ENCODE peak calls at places on chromosomes 16 and 17, in seven cellular contexts. One of them, this sample, is unnamed.

GRCh38 chr16:69325784-69326171 is 4.6 kb downstream of the PDF start:
- DNase-seq in tibial artery: no peak
- DNase-seq in ACHN: no peak
- DNase-seq in iPS-NIHi11: no peak
- DNase-seq in NCI-H2081: no peak
- DNase-seq in NCI-H1092 treated with DMSO at 0.1 percent for 48 hours: no peak
- DNase-seq in cardiac septum: no peak
- DNase-seq in this sample: no peak

GRCh38 chr16:2825049-2825742 is 4.9 kb upstream of the ZG16B start:
- DNase-seq in cardiac septum: peak
- DNase-seq in iPS-NIHi11: no peak
- DNase-seq in NCI-H2081: no peak
- DNase-seq in tibial artery: peak
- DNase-seq in ACHN: no peak
- DNase-seq in NCI-H1092 treated with DMSO at 0.1 percent for 48 hours: no peak
- DNase-seq in this sample: peak

GRCh38 chr16:72910875-72911274 is 137.1 kb downstream of the ZFHX3 start:
- DNase-seq in ACHN: no peak
- DNase-seq in NCI-H2081: no peak
- DNase-seq in cardiac septum: no peak
- DNase-seq in NCI-H1092 treated with DMSO at 0.1 percent for 48 hours: no peak
- DNase-seq in iPS-NIHi11: no peak
- DNase-seq in tibial artery: no peak
- DNase-seq in this sample: no peak

GRCh38 chr17:5468075-5468473 is 708 bp downstream of the DHX33 start:
- DNase-seq in tibial artery: no peak
- DNase-seq in NCI-H2081: no peak
- DNase-seq in NCI-H1092 treated with DMSO at 0.1 percent for 48 hours: peak
- DNase-seq in cardiac septum: no peak
- DNase-seq in ACHN: no peak
- DNase-seq in iPS-NIHi11: peak
- DNase-seq in this sample: peak

GRCh38 chr17:50133028-50133768 is 3.2 kb upstream of the SAMD14 start:
- DNase-seq in ACHN: peak
- DNase-seq in tibial artery: peak
- DNase-seq in NCI-H1092 treated with DMSO at 0.1 percent for 48 hours: no peak
- DNase-seq in NCI-H2081: no peak
- DNase-seq in iPS-NIHi11: no peak
- DNase-seq in cardiac septum: peak
- DNase-seq in this sample: no peak

GRCh38 chr17:8832711-8833352 is 33.7 kb upstream of the MFSD6L start:
- DNase-seq in iPS-NIHi11: peak
- DNase-seq in ACHN: no peak
- DNase-seq in NCI-H1092 treated with DMSO at 0.1 percent for 48 hours: no peak
- DNase-seq in NCI-H2081: no peak
- DNase-seq in cardiac septum: no peak
- DNase-seq in tibial artery: no peak
- DNase-seq in this sample: peak

GRCh38 chr17:21418446-21419298 is 42.5 kb downstream of the KCNJ12 start:
- DNase-seq in tibial artery: no peak
- DNase-seq in NCI-H2081: no peak
- DNase-seq in ACHN: no peak
- DNase-seq in iPS-NIHi11: no peak
- DNase-seq in NCI-H1092 treated with DMSO at 0.1 percent for 48 hours: no peak
- DNase-seq in cardiac septum: no peak
- DNase-seq in this sample: no peak

GRCh38 chr16:14489460-14489859 is 140.6 kb downstream of the PARN start:
- DNase-seq in tibial artery: no peak
- DNase-seq in NCI-H1092 treated with DMSO at 0.1 percent for 48 hours: no peak
- DNase-seq in cardiac septum: no peak
- DNase-seq in NCI-H2081: no peak
- DNase-seq in ACHN: peak
- DNase-seq in iPS-NIHi11: peak
- DNase-seq in this sample: peak

GRCh38 chr16:89037261-89038152 is 56.1 kb upstream of the ACSF3 start:
- DNase-seq in ACHN: peak
- DNase-seq in cardiac septum: no peak
- DNase-seq in iPS-NIHi11: peak
- DNase-seq in NCI-H2081: no peak
- DNase-seq in NCI-H1092 treated with DMSO at 0.1 percent for 48 hours: no peak
- DNase-seq in tibial artery: no peak
- DNase-seq in this sample: no peak

GRCh38 chr16:55941552-55941951 is 66.4 kb upstream of the CES5A start:
- DNase-seq in ACHN: no peak
- DNase-seq in NCI-H2081: no peak
- DNase-seq in NCI-H1092 treated with DMSO at 0.1 percent for 48 hours: no peak
- DNase-seq in iPS-NIHi11: no peak
- DNase-seq in tibial artery: no peak
- DNase-seq in cardiac septum: no peak
- DNase-seq in this sample: no peak

GRCh38 chr17:65434878-65435277 is 126.6 kb downstream of the AXIN2 start:
- DNase-seq in cardiac septum: no peak
- DNase-seq in tibial artery: no peak
- DNase-seq in iPS-NIHi11: no peak
- DNase-seq in NCI-H1092 treated with DMSO at 0.1 percent for 48 hours: no peak
- DNase-seq in ACHN: no peak
- DNase-seq in NCI-H2081: no peak
- DNase-seq in this sample: no peak

GRCh38 chr17:60439501-60439900 is 17.2 kb downstream of the CHCT1 start:
- DNase-seq in NCI-H1092 treated with DMSO at 0.1 percent for 48 hours: no peak
- DNase-seq in cardiac septum: no peak
- DNase-seq in ACHN: no peak
- DNase-seq in NCI-H2081: no peak
- DNase-seq in tibial artery: no peak
- DNase-seq in iPS-NIHi11: no peak
- DNase-seq in this sample: no peak

GRCh38 chr17:67912656-67913055 is 83.6 kb downstream of the C17orf58 start:
- DNase-seq in ACHN: no peak
- DNase-seq in tibial artery: no peak
- DNase-seq in NCI-H1092 treated with DMSO at 0.1 percent for 48 hours: no peak
- DNase-seq in NCI-H2081: no peak
- DNase-seq in cardiac septum: no peak
- DNase-seq in iPS-NIHi11: no peak
- DNase-seq in this sample: no peak

GRCh38 chr17:74211141-74211928 is 2.0 kb upstream of the TTYH2 start:
- DNase-seq in NCI-H2081: no peak
- DNase-seq in tibial artery: no peak
- DNase-seq in ACHN: no peak
- DNase-seq in NCI-H1092 treated with DMSO at 0.1 percent for 48 hours: no peak
- DNase-seq in iPS-NIHi11: no peak
- DNase-seq in cardiac septum: no peak
- DNase-seq in this sample: no peak

GRCh38 chr16:56281256-56281805 is 90.0 kb downstream of the GNAO1 start:
- DNase-seq in cardiac septum: no peak
- DNase-seq in NCI-H1092 treated with DMSO at 0.1 percent for 48 hours: peak
- DNase-seq in iPS-NIHi11: peak
- DNase-seq in NCI-H2081: peak
- DNase-seq in ACHN: peak
- DNase-seq in tibial artery: no peak
- DNase-seq in this sample: no peak

GRCh38 chr17:40219073-40219860 is at the start of gene WIPF2:
- DNase-seq in NCI-H2081: peak
- DNase-seq in NCI-H1092 treated with DMSO at 0.1 percent for 48 hours: peak
- DNase-seq in cardiac septum: peak
- DNase-seq in ACHN: peak
- DNase-seq in iPS-NIHi11: peak
- DNase-seq in tibial artery: peak
- DNase-seq in this sample: peak

GRCh38 chr17:81552244-81553017 is at the start of gene FAAP100:
- DNase-seq in iPS-NIHi11: peak
- DNase-seq in ACHN: peak
- DNase-seq in cardiac septum: peak
- DNase-seq in NCI-H2081: peak
- DNase-seq in NCI-H1092 treated with DMSO at 0.1 percent for 48 hours: peak
- DNase-seq in tibial artery: peak
- DNase-seq in this sample: peak

GRCh38 chr17:45147102-45147580 is 1.1 kb upstream of the HEXIM1 start:
- DNase-seq in cardiac septum: peak
- DNase-seq in NCI-H2081: peak
- DNase-seq in ACHN: peak
- DNase-seq in NCI-H1092 treated with DMSO at 0.1 percent for 48 hours: no peak
- DNase-seq in iPS-NIHi11: peak
- DNase-seq in tibial artery: peak
- DNase-seq in this sample: peak

GRCh38 chr17:80261159-80261894 is 675 bp downstream of the RNF213 start:
- DNase-seq in tibial artery: peak
- DNase-seq in ACHN: peak
- DNase-seq in cardiac septum: no peak
- DNase-seq in NCI-H1092 treated with DMSO at 0.1 percent for 48 hours: peak
- DNase-seq in iPS-NIHi11: peak
- DNase-seq in NCI-H2081: peak
- DNase-seq in this sample: peak

GRCh38 chr16:87416826-87417471 is 24.8 kb downstream of the MAP1LC3B start:
- DNase-seq in NCI-H1092 treated with DMSO at 0.1 percent for 48 hours: peak
- DNase-seq in NCI-H2081: no peak
- DNase-seq in ACHN: peak
- DNase-seq in iPS-NIHi11: no peak
- DNase-seq in tibial artery: peak
- DNase-seq in cardiac septum: no peak
- DNase-seq in this sample: no peak

GRCh38 chr17:77186141-77186604 is 45.4 kb downstream of the SEC14L1 start:
- DNase-seq in tibial artery: no peak
- DNase-seq in NCI-H2081: no peak
- DNase-seq in ACHN: no peak
- DNase-seq in iPS-NIHi11: no peak
- DNase-seq in NCI-H1092 treated with DMSO at 0.1 percent for 48 hours: peak
- DNase-seq in cardiac septum: no peak
- DNase-seq in this sample: no peak

GRCh38 chr16:74813109-74813641 is 38.6 kb upstream of the FA2H start:
- DNase-seq in iPS-NIHi11: peak
- DNase-seq in cardiac septum: peak
- DNase-seq in NCI-H2081: peak
- DNase-seq in ACHN: peak
- DNase-seq in tibial artery: peak
- DNase-seq in NCI-H1092 treated with DMSO at 0.1 percent for 48 hours: peak
- DNase-seq in this sample: peak

GRCh38 chr16:20940864-20941634 is 40.5 kb downstream of the LYRM1 start:
- DNase-seq in cardiac septum: no peak
- DNase-seq in NCI-H1092 treated with DMSO at 0.1 percent for 48 hours: no peak
- DNase-seq in iPS-NIHi11: no peak
- DNase-seq in tibial artery: no peak
- DNase-seq in ACHN: no peak
- DNase-seq in NCI-H2081: no peak
- DNase-seq in this sample: no peak

GRCh38 chr17:45397796-45398195 is 34.9 kb downstream of the ARHGAP27 start:
- DNase-seq in ACHN: no peak
- DNase-seq in NCI-H1092 treated with DMSO at 0.1 percent for 48 hours: no peak
- DNase-seq in tibial artery: no peak
- DNase-seq in cardiac septum: no peak
- DNase-seq in NCI-H2081: no peak
- DNase-seq in iPS-NIHi11: no peak
- DNase-seq in this sample: no peak

GRCh38 chr16:27843800-27844199 is 219.7 kb downstream of the GSG1L start:
- DNase-seq in iPS-NIHi11: no peak
- DNase-seq in NCI-H2081: no peak
- DNase-seq in NCI-H1092 treated with DMSO at 0.1 percent for 48 hours: no peak
- DNase-seq in cardiac septum: no peak
- DNase-seq in ACHN: no peak
- DNase-seq in tibial artery: no peak
- DNase-seq in this sample: no peak

GRCh38 chr16:72983241-72983640 is 64.7 kb downstream of the ZFHX3 start:
- DNase-seq in NCI-H2081: no peak
- DNase-seq in cardiac septum: no peak
- DNase-seq in iPS-NIHi11: no peak
- DNase-seq in NCI-H1092 treated with DMSO at 0.1 percent for 48 hours: no peak
- DNase-seq in ACHN: no peak
- DNase-seq in tibial artery: peak
- DNase-seq in this sample: no peak